ENCODE peak calls at places on chromosomes 3 and 15, in five cellular contexts. V, B, E, N and M are unnamed samples.

GRCh38 chr3:13016083-13016725 is 57.0 kb downstream of the IQSEC1 start:
- DNase-seq in V (no peak), E (no peak), B (no peak), N (no peak), M (no peak)

GRCh38 chr3:98814799-98815450 is 51.8 kb downstream of the ST3GAL6 start:
- DNase-seq in V (no peak), E (no peak), N (no peak), B (no peak), M (no peak)

GRCh38 chr15:89389841-89390603 is 55.4 kb upstream of the POLG start:
- DNase-seq in V (no peak), N (no peak), E (no peak), B (no peak), M (no peak)

GRCh38 chr3:125161607-125162219 is 50.8 kb downstream of the SLC12A8 start:
- DNase-seq in B (no peak), E (no peak), V (no peak), N (no peak), M (no peak)

GRCh38 chr3:187843654-187844053 is 98.4 kb upstream of the BCL6 start:
- DNase-seq in N (no peak), B (no peak), V (no peak), E (no peak), M (no peak)

GRCh38 chr3:109131276-109131675 is 5.2 kb upstream of the C3orf85 start:
- DNase-seq in N (no peak), B (no peak), V (no peak), E (no peak), M (no peak)

GRCh38 chr15:75508741-75509532 is 57.4 kb upstream of the SIN3A start:
- DNase-seq in N (no peak), B (no peak), E (no peak), V (peak), M (no peak)

GRCh38 chr15:48693474-48693873 is 48.0 kb upstream of the FBN1 start:
- DNase-seq in V (no peak), E (no peak), B (no peak), N (no peak), M (no peak)

GRCh38 chr3:122299872-122300460 is 25.1 kb upstream of the CSTA start:
- DNase-seq in N (no peak), V (peak), B (no peak), E (no peak), M (peak)

GRCh38 chr3:53137835-53138446 is 7.7 kb upstream of the RFT1 start:
- DNase-seq in N (no peak), E (no peak), B (no peak), V (no peak), M (no peak)

GRCh38 chr3:50639055-50639494 is 22.1 kb downstream of the MAPKAPK3 start:
- DNase-seq in B (no peak), E (no peak), N (no peak), V (peak), M (no peak)

GRCh38 chr3:15451468-15452113 is 24.2 kb downstream of the EAF1 start:
- DNase-seq in V (no peak), N (no peak), E (no peak), B (no peak), M (no peak)

GRCh38 chr3:171429635-171430034 is 30.6 kb downstream of the TNIK start:
- DNase-seq in V (no peak), E (no peak), B (no peak), N (no peak), M (no peak)

GRCh38 chr15:68469162-68470048 is 37.4 kb upstream of the ITGA11 start:
- DNase-seq in V (no peak), E (no peak), B (no peak), N (no peak), M (no peak)

GRCh38 chr3:23271876-23272741 is 69.0 kb downstream of the UBE2E2 start:
- DNase-seq in E (no peak), V (no peak), N (no peak), B (no peak), M (no peak)

GRCh38 chr3:111691293-111691909 is 96.3 kb upstream of the ZBED2 start:
- DNase-seq in V (peak), E (no peak), N (peak), B (no peak), M (no peak)

GRCh38 chr15:66997212-66997611 is 68.2 kb upstream of the SMAD3 start:
- DNase-seq in N (peak), V (no peak), E (peak), B (no peak), M (no peak)

GRCh38 chr3:11933529-11933928 is 70.7 kb upstream of the SYN2 start:
- DNase-seq in N (no peak), B (no peak), V (no peak), E (no peak), M (no peak)

GRCh38 chr3:70531063-70531657 is 218.7 kb upstream of the MDFIC2 start:
- DNase-seq in V (peak), E (no peak), B (no peak), N (no peak), M (no peak)

GRCh38 chr3:177657243-177657642 is 460.0 kb upstream of the TBL1XR1 start:
- DNase-seq in B (no peak), N (no peak), V (no peak), E (peak), M (no peak)

GRCh38 chr3:109806929-109807328 is 469.6 kb upstream of the DPPA4 start:
- DNase-seq in V (no peak), B (no peak), N (no peak), E (no peak), M (no peak)

GRCh38 chr3:194136519-194137313 is 768 bp downstream of the HES1 start:
- DNase-seq in N (no peak), B (no peak), V (peak), E (no peak), M (no peak)

GRCh38 chr15:66232267-66232625 is 21.3 kb downstream of the MEGF11 start:
- DNase-seq in B (no peak), N (no peak), V (no peak), E (no peak), M (no peak)

GRCh38 chr3:24641628-24642027 is 147.0 kb upstream of the THRB start:
- DNase-seq in E (no peak), N (no peak), B (no peak), V (no peak), M (no peak)

GRCh38 chr15:74628199-74628598 is 12.6 kb downstream of the CLK3 start:
- DNase-seq in N (no peak), B (no peak), V (no peak), E (no peak), M (no peak)

GRCh38 chr3:10502185-10502880 is 3.1 kb downstream of the ATP2B2 start:
- DNase-seq in V (no peak), B (no peak), E (no peak), N (no peak), M (no peak)

GRCh38 chr15:67409175-67409574 is 111.8 kb upstream of the C15orf61 start:
- DNase-seq in B (no peak), V (no peak), E (no peak), N (no peak), M (no peak)

GRCh38 chr3:71530903-71531535 is 52.5 kb downstream of the FOXP1 start:
- DNase-seq in E (no peak), B (no peak), V (no peak), N (no peak), M (no peak)

GRCh38 chr3:148075829-148076716 is 621.6 kb upstream of the AGTR1 start:
- DNase-seq in N (peak), V (peak), E (peak), B (no peak), M (no peak)

GRCh38 chr3:124860599-124860998 is 26.6 kb downstream of the ITGB5 start:
- DNase-seq in N (peak), E (peak), V (peak), B (no peak), M (peak)

GRCh38 chr15:51484781-51485180 is 137.8 kb downstream of the DMXL2 start:
- DNase-seq in E (no peak), B (no peak), N (no peak), V (no peak), M (no peak)

GRCh38 chr3:32913790-32914446 is 37.5 kb upstream of the CCR4 start:
- DNase-seq in E (peak), N (peak), V (no peak), B (no peak), M (no peak)

GRCh38 chr3:36993326-36994283 is at the start of gene MLH1:
- DNase-seq in V (peak), E (peak), B (peak), N (peak), M (peak)

GRCh38 chr15:72379856-72380255 is 4.0 kb upstream of the HEXA start:
- DNase-seq in N (no peak), B (no peak), E (no peak), V (no peak), M (no peak)

GRCh38 chr3:69442771-69443197 is 56.9 kb upstream of the FRMD4B start:
- DNase-seq in E (no peak), B (no peak), N (no peak), V (no peak), M (no peak)